ENCODE peak calls at places on chromosomes 12 and 14, in six cellular contexts. One of them, this sample, is unnamed. For H3K27me3, the result is how much of the 10 kb centered on the place peaks cover.

GRCh38 chr12:117472983-117473382 is 111.6 kb upstream of the NOS1 start:
- DNase-seq in brain microvascular endothelial cell: no peak
- DNase-seq in effector memory CD4-positive, alpha-beta T cell: no peak
- DNase-seq in CD4-positive, CD25-positive, alpha-beta regulatory T cell: no peak
- DNase-seq in CD8-positive, alpha-beta memory T cell: no peak
- DNase-seq in endothelial cell of umbilical vein: peak
- DNase-seq in this sample: no peak

GRCh38 chr14:37709419-37710195 is 114.2 kb downstream of the TTC6 start:
- DNase-seq in brain microvascular endothelial cell: peak
- DNase-seq in effector memory CD4-positive, alpha-beta T cell: no peak
- DNase-seq in CD4-positive, CD25-positive, alpha-beta regulatory T cell: no peak
- DNase-seq in CD8-positive, alpha-beta memory T cell: no peak
- DNase-seq in endothelial cell of umbilical vein: peak
- DNase-seq in this sample: peak

GRCh38 chr12:49462103-49462739 is 76.6 kb upstream of the KCNH3 start:
- DNase-seq in brain microvascular endothelial cell: no peak
- DNase-seq in effector memory CD4-positive, alpha-beta T cell: no peak
- DNase-seq in CD4-positive, CD25-positive, alpha-beta regulatory T cell: no peak
- DNase-seq in CD8-positive, alpha-beta memory T cell: no peak
- DNase-seq in endothelial cell of umbilical vein: peak
- DNase-seq in this sample: no peak

GRCh38 chr14:92676031-92676430 is 72.4 kb downstream of the LGMN start:
- DNase-seq in brain microvascular endothelial cell: no peak
- DNase-seq in effector memory CD4-positive, alpha-beta T cell: no peak
- DNase-seq in CD4-positive, CD25-positive, alpha-beta regulatory T cell: no peak
- DNase-seq in CD8-positive, alpha-beta memory T cell: no peak
- DNase-seq in endothelial cell of umbilical vein: no peak
- DNase-seq in this sample: no peak

GRCh38 chr14:106518054-106518943 is 991.9 kb downstream of the TMEM121 start:
- DNase-seq in brain microvascular endothelial cell: no peak
- DNase-seq in effector memory CD4-positive, alpha-beta T cell: peak
- DNase-seq in CD4-positive, CD25-positive, alpha-beta regulatory T cell: peak
- DNase-seq in CD8-positive, alpha-beta memory T cell: peak
- DNase-seq in endothelial cell of umbilical vein: no peak
- DNase-seq in this sample: no peak

GRCh38 chr14:28635387-28635786 is 131.2 kb upstream of the FOXG1 start:
- DNase-seq in brain microvascular endothelial cell: no peak
- DNase-seq in effector memory CD4-positive, alpha-beta T cell: no peak
- DNase-seq in CD4-positive, CD25-positive, alpha-beta regulatory T cell: peak
- DNase-seq in CD8-positive, alpha-beta memory T cell: no peak
- DNase-seq in endothelial cell of umbilical vein: peak
- DNase-seq in this sample: peak

GRCh38 chr14:29892327-29892726 is 35.3 kb downstream of the PRKD1 start:
- DNase-seq in brain microvascular endothelial cell: no peak
- DNase-seq in effector memory CD4-positive, alpha-beta T cell: no peak
- DNase-seq in CD4-positive, CD25-positive, alpha-beta regulatory T cell: no peak
- DNase-seq in CD8-positive, alpha-beta memory T cell: no peak
- DNase-seq in endothelial cell of umbilical vein: no peak
- DNase-seq in this sample: peak

GRCh38 chr14:72558721-72559120 is 335.2 kb downstream of the DPF3 start:
- DNase-seq in brain microvascular endothelial cell: no peak
- DNase-seq in effector memory CD4-positive, alpha-beta T cell: no peak
- DNase-seq in CD4-positive, CD25-positive, alpha-beta regulatory T cell: no peak
- DNase-seq in CD8-positive, alpha-beta memory T cell: no peak
- DNase-seq in endothelial cell of umbilical vein: peak
- DNase-seq in this sample: peak

GRCh38 chr12:108972226-108972757 is 48.6 kb downstream of the SVOP start:
- DNase-seq in brain microvascular endothelial cell: no peak
- DNase-seq in effector memory CD4-positive, alpha-beta T cell: no peak
- DNase-seq in CD4-positive, CD25-positive, alpha-beta regulatory T cell: no peak
- DNase-seq in CD8-positive, alpha-beta memory T cell: no peak
- DNase-seq in endothelial cell of umbilical vein: no peak
- DNase-seq in this sample: no peak

GRCh38 chr12:104966677-104967076 is 8.6 kb upstream of the SLC41A2 start:
- DNase-seq in brain microvascular endothelial cell: no peak
- DNase-seq in effector memory CD4-positive, alpha-beta T cell: no peak
- DNase-seq in CD4-positive, CD25-positive, alpha-beta regulatory T cell: no peak
- DNase-seq in CD8-positive, alpha-beta memory T cell: no peak
- DNase-seq in endothelial cell of umbilical vein: no peak
- DNase-seq in this sample: no peak

GRCh38 chr12:52203126-52203921 is 11.5 kb upstream of the KRT80 start:
- DNase-seq in brain microvascular endothelial cell: peak
- DNase-seq in effector memory CD4-positive, alpha-beta T cell: no peak
- DNase-seq in CD4-positive, CD25-positive, alpha-beta regulatory T cell: peak
- DNase-seq in CD8-positive, alpha-beta memory T cell: no peak
- DNase-seq in endothelial cell of umbilical vein: no peak
- DNase-seq in this sample: peak

GRCh38 chr12:106595268-106595667 is 12.5 kb downstream of the RFX4 start:
- DNase-seq in brain microvascular endothelial cell: no peak
- DNase-seq in effector memory CD4-positive, alpha-beta T cell: no peak
- DNase-seq in CD4-positive, CD25-positive, alpha-beta regulatory T cell: no peak
- DNase-seq in CD8-positive, alpha-beta memory T cell: no peak
- DNase-seq in endothelial cell of umbilical vein: no peak
- DNase-seq in this sample: no peak

GRCh38 chr12:70576341-70577282 is 60.6 kb downstream of the PTPRB start:
- DNase-seq in brain microvascular endothelial cell: peak
- DNase-seq in effector memory CD4-positive, alpha-beta T cell: no peak
- DNase-seq in CD4-positive, CD25-positive, alpha-beta regulatory T cell: peak
- DNase-seq in CD8-positive, alpha-beta memory T cell: no peak
- DNase-seq in endothelial cell of umbilical vein: peak
- DNase-seq in this sample: peak

GRCh38 chr14:57403521-57403864 is 13.1 kb downstream of the NAA30 start:
- DNase-seq in brain microvascular endothelial cell: no peak
- DNase-seq in effector memory CD4-positive, alpha-beta T cell: no peak
- DNase-seq in CD4-positive, CD25-positive, alpha-beta regulatory T cell: no peak
- DNase-seq in CD8-positive, alpha-beta memory T cell: no peak
- DNase-seq in endothelial cell of umbilical vein: no peak
- DNase-seq in this sample: no peak

GRCh38 chr14:94615254-94615653 is 3.1 kb downstream of the SERPINA3 start:
- DNase-seq in brain microvascular endothelial cell: no peak
- DNase-seq in effector memory CD4-positive, alpha-beta T cell: no peak
- DNase-seq in CD4-positive, CD25-positive, alpha-beta regulatory T cell: no peak
- DNase-seq in CD8-positive, alpha-beta memory T cell: no peak
- DNase-seq in endothelial cell of umbilical vein: no peak
- DNase-seq in this sample: no peak

GRCh38 chr14:94615823-94616570 is 3.8 kb downstream of the SERPINA3 start:
- DNase-seq in brain microvascular endothelial cell: no peak
- DNase-seq in effector memory CD4-positive, alpha-beta T cell: no peak
- DNase-seq in CD4-positive, CD25-positive, alpha-beta regulatory T cell: no peak
- DNase-seq in CD8-positive, alpha-beta memory T cell: no peak
- DNase-seq in endothelial cell of umbilical vein: no peak
- DNase-seq in this sample: no peak

GRCh38 chr14:94619297-94619696 is 7.1 kb downstream of the SERPINA3 start:
- DNase-seq in brain microvascular endothelial cell: no peak
- DNase-seq in effector memory CD4-positive, alpha-beta T cell: no peak
- DNase-seq in CD4-positive, CD25-positive, alpha-beta regulatory T cell: no peak
- DNase-seq in CD8-positive, alpha-beta memory T cell: no peak
- DNase-seq in endothelial cell of umbilical vein: no peak
- DNase-seq in this sample: no peak

GRCh38 chr14:94617988-94618822 is 6.0 kb downstream of the SERPINA3 start:
- DNase-seq in brain microvascular endothelial cell: no peak
- DNase-seq in effector memory CD4-positive, alpha-beta T cell: no peak
- DNase-seq in CD4-positive, CD25-positive, alpha-beta regulatory T cell: no peak
- DNase-seq in CD8-positive, alpha-beta memory T cell: no peak
- DNase-seq in endothelial cell of umbilical vein: no peak
- DNase-seq in this sample: no peak

DNA sequence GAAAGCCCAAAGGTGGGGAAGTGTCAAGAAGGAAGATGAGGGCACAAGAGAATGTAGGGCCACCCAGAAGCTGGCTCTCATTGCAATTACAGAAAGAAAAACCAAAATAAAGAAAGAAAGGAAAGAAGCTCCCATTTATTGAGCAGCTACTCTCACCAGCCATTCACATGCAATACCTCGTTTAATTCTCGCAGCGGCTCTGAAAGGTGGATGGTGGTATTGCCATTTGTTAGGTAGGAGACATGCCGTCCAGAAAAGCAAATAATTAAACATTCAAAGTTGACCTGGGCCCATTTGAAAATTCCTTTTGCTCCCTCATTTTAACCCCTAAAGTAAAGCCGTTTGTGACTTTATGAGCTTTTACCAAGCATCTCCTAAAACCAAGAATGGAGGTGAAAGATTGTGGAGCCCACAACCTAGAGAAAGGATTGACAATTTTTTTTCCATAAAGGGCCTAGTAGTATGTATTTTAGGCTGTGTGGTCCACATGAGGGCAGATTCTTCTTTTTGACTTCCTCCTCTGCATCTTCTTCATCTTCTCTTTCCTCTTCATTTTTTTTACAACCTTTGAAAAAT is 5.3 kb downstream of the SERPINA3 start:
- DNase-seq in brain microvascular endothelial cell: no peak
- DNase-seq in effector memory CD4-positive, alpha-beta T cell: no peak
- DNase-seq in CD4-positive, CD25-positive, alpha-beta regulatory T cell: no peak
- DNase-seq in CD8-positive, alpha-beta memory T cell: no peak
- DNase-seq in endothelial cell of umbilical vein: no peak
- DNase-seq in this sample: no peak
- H3K27ac ChIP-seq in brain microvascular endothelial cell: no peak
- H3K27ac ChIP-seq in effector memory CD4-positive, alpha-beta T cell: no peak
- H3K27ac ChIP-seq in CD4-positive, CD25-positive, alpha-beta regulatory T cell: no peak
- H3K27ac ChIP-seq in CD8-positive, alpha-beta memory T cell: no peak
- H3K27ac ChIP-seq in endothelial cell of umbilical vein: no peak
- H3K27ac ChIP-seq in this sample: no peak

GRCh38 chr12:53968214-53969127 is 4.5 kb upstream of the HOXC11 start:
- DNase-seq in brain microvascular endothelial cell: no peak
- DNase-seq in effector memory CD4-positive, alpha-beta T cell: no peak
- DNase-seq in CD4-positive, CD25-positive, alpha-beta regulatory T cell: no peak
- DNase-seq in CD8-positive, alpha-beta memory T cell: no peak
- DNase-seq in endothelial cell of umbilical vein: no peak
- DNase-seq in this sample: no peak
- H3K27me3 ChIP-seq in brain microvascular endothelial cell: half or more
- H3K27me3 ChIP-seq in effector memory CD4-positive, alpha-beta T cell: half or more
- H3K27me3 ChIP-seq in CD4-positive, CD25-positive, alpha-beta regulatory T cell: half or more
- H3K27me3 ChIP-seq in CD8-positive, alpha-beta memory T cell: half or more
- H3K27me3 ChIP-seq in endothelial cell of umbilical vein: half or more
- H3K27me3 ChIP-seq in this sample: half or more

GRCh38 chr12:46265734-46266133 is 3.1 kb downstream of the SLC38A1 start:
- DNase-seq in brain microvascular endothelial cell: no peak
- DNase-seq in effector memory CD4-positive, alpha-beta T cell: no peak
- DNase-seq in CD4-positive, CD25-positive, alpha-beta regulatory T cell: no peak
- DNase-seq in CD8-positive, alpha-beta memory T cell: no peak
- DNase-seq in endothelial cell of umbilical vein: no peak
- DNase-seq in this sample: no peak

GRCh38 chr12:46265102-46265501 is 3.7 kb downstream of the SLC38A1 start:
- DNase-seq in brain microvascular endothelial cell: no peak
- DNase-seq in effector memory CD4-positive, alpha-beta T cell: no peak
- DNase-seq in CD4-positive, CD25-positive, alpha-beta regulatory T cell: no peak
- DNase-seq in CD8-positive, alpha-beta memory T cell: no peak
- DNase-seq in endothelial cell of umbilical vein: no peak
- DNase-seq in this sample: no peak

GRCh38 chr12:46261658-46262057 is 7.2 kb downstream of the SLC38A1 start:
- DNase-seq in brain microvascular endothelial cell: no peak
- DNase-seq in effector memory CD4-positive, alpha-beta T cell: no peak
- DNase-seq in CD4-positive, CD25-positive, alpha-beta regulatory T cell: no peak
- DNase-seq in CD8-positive, alpha-beta memory T cell: no peak
- DNase-seq in endothelial cell of umbilical vein: no peak
- DNase-seq in this sample: no peak

GRCh38 chr12:46264057-46264456 is 4.8 kb downstream of the SLC38A1 start:
- DNase-seq in brain microvascular endothelial cell: no peak
- DNase-seq in effector memory CD4-positive, alpha-beta T cell: no peak
- DNase-seq in CD4-positive, CD25-positive, alpha-beta regulatory T cell: no peak
- DNase-seq in CD8-positive, alpha-beta memory T cell: no peak
- DNase-seq in endothelial cell of umbilical vein: no peak
- DNase-seq in this sample: peak

DNA sequence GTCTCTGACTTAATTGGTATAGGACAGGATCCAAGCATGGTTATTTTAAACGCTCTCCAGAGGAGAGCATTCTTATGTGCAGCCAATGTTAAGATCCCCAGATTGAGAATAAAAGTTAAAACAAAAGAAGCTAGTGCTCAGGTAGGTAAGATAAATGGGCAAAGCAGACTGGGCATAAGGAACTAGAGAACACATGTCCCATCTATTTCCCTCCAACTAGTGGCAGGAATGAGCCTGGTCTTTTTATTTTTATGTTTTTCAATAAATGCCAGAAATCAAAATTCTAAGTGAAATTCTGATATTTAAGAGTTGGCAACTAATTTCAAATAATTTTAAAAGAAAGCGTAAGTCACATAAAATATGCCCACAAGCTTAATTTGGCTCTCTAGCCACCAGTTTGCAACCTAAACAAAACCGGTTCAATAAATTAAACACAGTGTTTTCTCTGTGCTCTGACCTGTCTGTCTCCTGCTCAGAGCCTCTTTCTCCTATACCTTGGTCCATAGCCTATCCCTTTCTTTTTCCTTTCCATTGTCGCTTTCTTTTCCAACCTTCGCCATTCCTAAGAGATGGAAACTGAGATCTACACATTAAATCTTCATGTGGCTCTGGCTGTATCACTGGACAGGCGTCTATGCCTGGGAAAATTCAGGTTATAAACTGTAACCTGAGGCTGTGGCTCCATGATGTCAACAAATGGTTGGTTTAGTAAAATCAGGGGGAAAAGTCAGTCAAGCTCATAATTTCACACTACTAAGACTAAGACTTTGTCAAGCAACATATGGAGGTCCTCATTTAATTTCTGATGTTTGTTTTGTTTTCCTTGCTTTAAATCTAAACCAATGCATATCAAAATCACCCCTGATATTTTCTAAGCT is 5.5 kb downstream of the SLC38A1 start:
- DNase-seq in brain microvascular endothelial cell: no peak
- DNase-seq in effector memory CD4-positive, alpha-beta T cell: no peak
- DNase-seq in CD4-positive, CD25-positive, alpha-beta regulatory T cell: no peak
- DNase-seq in CD8-positive, alpha-beta memory T cell: no peak
- DNase-seq in endothelial cell of umbilical vein: no peak
- DNase-seq in this sample: no peak
- H3K27ac ChIP-seq in brain microvascular endothelial cell: no peak
- H3K27ac ChIP-seq in effector memory CD4-positive, alpha-beta T cell: no peak
- H3K27ac ChIP-seq in CD4-positive, CD25-positive, alpha-beta regulatory T cell: peak
- H3K27ac ChIP-seq in CD8-positive, alpha-beta memory T cell: no peak
- H3K27ac ChIP-seq in endothelial cell of umbilical vein: no peak
- H3K27ac ChIP-seq in this sample: no peak

GRCh38 chr12:53965251-53966069 is 7.5 kb upstream of the HOXC11 start:
- DNase-seq in brain microvascular endothelial cell: no peak
- DNase-seq in effector memory CD4-positive, alpha-beta T cell: no peak
- DNase-seq in CD4-positive, CD25-positive, alpha-beta regulatory T cell: no peak
- DNase-seq in CD8-positive, alpha-beta memory T cell: no peak
- DNase-seq in endothelial cell of umbilical vein: no peak
- DNase-seq in this sample: no peak

GRCh38 chr12:53964315-53964713 is 8.6 kb upstream of the HOXC11 start:
- DNase-seq in brain microvascular endothelial cell: no peak
- DNase-seq in effector memory CD4-positive, alpha-beta T cell: no peak
- DNase-seq in CD4-positive, CD25-positive, alpha-beta regulatory T cell: no peak
- DNase-seq in CD8-positive, alpha-beta memory T cell: no peak
- DNase-seq in endothelial cell of umbilical vein: no peak
- DNase-seq in this sample: no peak

GRCh38 chr12:53966385-53967133 is 6.4 kb upstream of the HOXC11 start:
- DNase-seq in brain microvascular endothelial cell: no peak
- DNase-seq in effector memory CD4-positive, alpha-beta T cell: no peak
- DNase-seq in CD4-positive, CD25-positive, alpha-beta regulatory T cell: no peak
- DNase-seq in CD8-positive, alpha-beta memory T cell: no peak
- DNase-seq in endothelial cell of umbilical vein: no peak
- DNase-seq in this sample: no peak

GRCh38 chr12:53967451-53968059 is 5.4 kb upstream of the HOXC11 start:
- DNase-seq in brain microvascular endothelial cell: no peak
- DNase-seq in effector memory CD4-positive, alpha-beta T cell: no peak
- DNase-seq in CD4-positive, CD25-positive, alpha-beta regulatory T cell: no peak
- DNase-seq in CD8-positive, alpha-beta memory T cell: no peak
- DNase-seq in endothelial cell of umbilical vein: no peak
- DNase-seq in this sample: no peak

DNA sequence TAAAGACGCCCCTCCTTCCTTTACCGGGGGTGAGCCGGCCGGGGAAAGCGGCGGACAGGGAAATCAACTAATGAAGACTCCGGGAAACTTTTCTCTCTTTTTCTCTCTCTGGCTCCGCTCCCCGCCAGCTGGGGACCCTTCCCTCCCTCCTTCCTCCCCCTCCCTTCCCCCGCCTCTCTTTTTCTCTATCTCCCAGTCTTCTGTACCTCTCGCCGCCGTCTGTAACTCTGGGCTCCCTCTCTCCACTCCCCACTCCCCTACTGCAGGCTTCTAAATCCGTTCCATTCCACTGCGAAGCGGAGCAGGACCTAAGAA is 6.9 kb upstream of the HOXC11 start:
- DNase-seq in brain microvascular endothelial cell: no peak
- DNase-seq in effector memory CD4-positive, alpha-beta T cell: no peak
- DNase-seq in CD4-positive, CD25-positive, alpha-beta regulatory T cell: no peak
- DNase-seq in CD8-positive, alpha-beta memory T cell: no peak
- DNase-seq in endothelial cell of umbilical vein: no peak
- DNase-seq in this sample: no peak
- H3K27me3 ChIP-seq in brain microvascular endothelial cell: half or more
- H3K27me3 ChIP-seq in effector memory CD4-positive, alpha-beta T cell: half or more
- H3K27me3 ChIP-seq in CD4-positive, CD25-positive, alpha-beta regulatory T cell: half or more
- H3K27me3 ChIP-seq in CD8-positive, alpha-beta memory T cell: half or more
- H3K27me3 ChIP-seq in endothelial cell of umbilical vein: half or more
- H3K27me3 ChIP-seq in this sample: half or more

This sample was measured in astrocyte.